ENCODE peak calls at places on chromosomes 4 and X, in four cellular contexts. One of them, this sample, is unnamed.

GRCh38 chrX:17559728-17560379 is 177.4 kb upstream of the SCML1 start:
- DNase-seq in GM12878: no peak
- DNase-seq in K562: no peak
- DNase-seq in SK-N-SH: no peak
- DNase-seq in this sample: no peak

GRCh38 chr4:81459233-81459632 is 12.5 kb downstream of the RASGEF1B start:
- DNase-seq in SK-N-SH: no peak
- DNase-seq in K562: no peak
- DNase-seq in GM12878: no peak
- DNase-seq in this sample: no peak

GRCh38 chr4:85474356-85474755 is 594 bp upstream of the ARHGAP24 start:
- DNase-seq in K562: no peak
- DNase-seq in SK-N-SH: no peak
- DNase-seq in GM12878: no peak
- DNase-seq in this sample: no peak

GRCh38 chrX:103309860-103310591 is 764 bp downstream of the BEX2 start:
- DNase-seq in SK-N-SH: peak
- DNase-seq in GM12878: no peak
- DNase-seq in K562: no peak
- DNase-seq in this sample: no peak

GRCh38 chrX:148593987-148594386 is 93.6 kb downstream of the AFF2 start:
- DNase-seq in K562: no peak
- DNase-seq in SK-N-SH: no peak
- DNase-seq in GM12878: no peak
- DNase-seq in this sample: no peak

GRCh38 chr4:61520176-61520575 is 320.1 kb downstream of the ADGRL3 start:
- DNase-seq in GM12878: no peak
- DNase-seq in K562: no peak
- DNase-seq in SK-N-SH: no peak
- DNase-seq in this sample: no peak

GRCh38 chrX:119503484-119503861 is 35.2 kb downstream of the SLC25A5 start:
- DNase-seq in GM12878: no peak
- DNase-seq in K562: no peak
- DNase-seq in SK-N-SH: no peak
- DNase-seq in this sample: no peak

GRCh38 chrX:25442501-25442900 is 426.7 kb upstream of the ARX start:
- DNase-seq in SK-N-SH: no peak
- DNase-seq in K562: no peak
- DNase-seq in GM12878: no peak
- DNase-seq in this sample: no peak

GRCh38 chr4:132770776-132771175 is 378.3 kb upstream of the PCDH10 start:
- DNase-seq in K562: no peak
- DNase-seq in SK-N-SH: no peak
- DNase-seq in GM12878: no peak
- DNase-seq in this sample: no peak

GRCh38 chrX:11908371-11908770 is 150.3 kb downstream of the MSL3 start:
- DNase-seq in SK-N-SH: peak
- DNase-seq in GM12878: peak
- DNase-seq in K562: peak
- DNase-seq in this sample: no peak

GRCh38 chr4:6530964-6531363 is 44.0 kb upstream of the MAN2B2 start:
- DNase-seq in K562: no peak
- DNase-seq in GM12878: no peak
- DNase-seq in SK-N-SH: no peak
- DNase-seq in this sample: no peak

GRCh38 chr4:173365359-173365996 is 5.3 kb upstream of the SAP30 start:
- DNase-seq in SK-N-SH: no peak
- DNase-seq in GM12878: no peak
- DNase-seq in K562: peak
- DNase-seq in this sample: no peak

GRCh38 chr4:47145630-47146029 is 114.3 kb downstream of the GABRB1 start:
- DNase-seq in SK-N-SH: no peak
- DNase-seq in K562: no peak
- DNase-seq in GM12878: peak
- DNase-seq in this sample: no peak
- TF ChIP-seq YY1 in SK-N-SH: no peak
- TF ChIP-seq YY1 in K562: no peak
- TF ChIP-seq YY1 in GM12878: no peak
- TF ChIP-seq YY1 in this sample: no peak

GRCh38 chrX:68186552-68187262 is 246.6 kb downstream of the OPHN1 start:
- DNase-seq in SK-N-SH: no peak
- DNase-seq in GM12878: no peak
- DNase-seq in K562: no peak
- DNase-seq in this sample: no peak
- TF ChIP-seq NRF1 in SK-N-SH: no peak
- TF ChIP-seq NRF1 in GM12878: no peak
- TF ChIP-seq NRF1 in K562: no peak
- TF ChIP-seq NRF1 in this sample: no peak

DNA sequence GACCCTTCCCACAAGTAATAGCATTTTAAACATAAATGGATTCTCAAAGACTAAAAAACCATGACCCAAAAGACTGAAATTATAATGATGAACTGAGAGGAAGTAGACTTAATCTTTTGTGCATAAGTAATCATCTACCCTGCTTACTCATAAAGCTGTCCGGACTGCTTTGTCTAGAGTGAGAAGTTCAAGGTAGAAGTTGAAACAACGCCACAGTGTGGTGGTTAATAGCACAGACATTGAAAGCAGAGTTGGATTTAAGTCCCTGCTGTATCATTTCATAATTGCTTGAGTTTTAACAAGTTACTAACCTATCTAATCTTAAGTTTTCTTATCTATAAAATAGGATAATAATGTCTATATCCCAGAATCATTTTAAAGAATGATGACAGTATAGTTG is 346.5 kb downstream of the CENPC start:
- DNase-seq in SK-N-SH: no peak
- DNase-seq in GM12878: no peak
- DNase-seq in K562: no peak
- DNase-seq in this sample: no peak
- TF ChIP-seq YY1 in SK-N-SH: no peak
- TF ChIP-seq YY1 in GM12878: no peak
- TF ChIP-seq YY1 in K562: no peak
- TF ChIP-seq YY1 in this sample: no peak

DNA sequence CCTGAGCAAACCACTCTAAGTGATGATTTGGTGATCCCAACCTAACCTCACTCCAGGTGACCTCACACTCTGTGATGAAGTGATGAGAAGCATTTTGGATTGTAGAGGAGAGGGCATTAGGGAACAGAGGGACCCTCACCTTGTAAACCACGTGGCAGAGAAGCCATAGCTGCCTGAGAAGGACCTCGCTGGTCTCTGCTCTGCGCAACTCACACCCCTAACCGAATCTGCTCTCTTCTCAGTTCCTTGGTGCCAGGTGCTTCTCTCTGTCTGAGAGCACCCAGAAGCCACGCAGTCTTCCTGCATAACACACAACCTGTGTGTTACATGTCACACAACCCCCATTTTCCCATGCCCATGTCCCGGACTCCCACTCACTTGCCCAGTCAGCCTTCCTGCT is 106.2 kb downstream of the ENPP6 start:
- DNase-seq in SK-N-SH: no peak
- DNase-seq in K562: no peak
- DNase-seq in GM12878: no peak
- DNase-seq in this sample: no peak
- TF ChIP-seq NRF1 in SK-N-SH: no peak
- TF ChIP-seq NRF1 in K562: no peak
- TF ChIP-seq NRF1 in GM12878: no peak
- TF ChIP-seq NRF1 in this sample: no peak

GRCh38 chrX:130110379-130111219 is at the start of gene ELF4:
- DNase-seq in SK-N-SH: peak
- DNase-seq in GM12878: no peak
- DNase-seq in K562: peak
- DNase-seq in this sample: no peak
- TF ChIP-seq YY1 in SK-N-SH: no peak
- TF ChIP-seq YY1 in GM12878: no peak
- TF ChIP-seq YY1 in K562: no peak
- TF ChIP-seq YY1 in this sample: no peak

GRCh38 chrX:44447214-44447613 is 95.4 kb downstream of the FUNDC1 start:
- DNase-seq in K562: no peak
- DNase-seq in SK-N-SH: no peak
- DNase-seq in GM12878: no peak
- DNase-seq in this sample: no peak

GRCh38 chrX:44456685-44457084 is 86.0 kb downstream of the FUNDC1 start:
- DNase-seq in K562: no peak
- DNase-seq in GM12878: no peak
- DNase-seq in SK-N-SH: no peak
- DNase-seq in this sample: no peak

DNA sequence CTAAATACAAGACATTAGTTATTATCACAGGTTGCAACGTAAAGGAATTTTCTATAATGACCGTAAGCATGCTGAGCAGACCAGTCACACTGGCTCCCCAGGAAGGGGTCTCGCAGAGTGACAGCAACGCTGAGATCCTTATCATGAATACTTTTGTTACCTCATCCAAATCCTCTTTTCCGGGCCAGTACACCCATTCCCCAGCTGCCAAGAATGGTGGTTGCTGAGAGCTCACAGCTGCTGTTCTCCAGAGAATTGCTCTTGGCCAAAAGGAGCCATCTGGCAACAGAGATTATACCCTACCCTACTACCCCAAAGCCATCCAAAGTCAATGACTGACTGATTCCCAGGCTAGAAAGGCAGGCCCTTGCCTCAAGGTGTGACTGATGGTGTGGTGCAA is 91.6 kb downstream of the FUNDC1 start:
- DNase-seq in K562: no peak
- DNase-seq in GM12878: no peak
- DNase-seq in SK-N-SH: no peak
- DNase-seq in this sample: no peak
- TF ChIP-seq NRF1 in K562: no peak
- TF ChIP-seq NRF1 in GM12878: no peak
- TF ChIP-seq NRF1 in SK-N-SH: no peak
- TF ChIP-seq NRF1 in this sample: no peak

DNA sequence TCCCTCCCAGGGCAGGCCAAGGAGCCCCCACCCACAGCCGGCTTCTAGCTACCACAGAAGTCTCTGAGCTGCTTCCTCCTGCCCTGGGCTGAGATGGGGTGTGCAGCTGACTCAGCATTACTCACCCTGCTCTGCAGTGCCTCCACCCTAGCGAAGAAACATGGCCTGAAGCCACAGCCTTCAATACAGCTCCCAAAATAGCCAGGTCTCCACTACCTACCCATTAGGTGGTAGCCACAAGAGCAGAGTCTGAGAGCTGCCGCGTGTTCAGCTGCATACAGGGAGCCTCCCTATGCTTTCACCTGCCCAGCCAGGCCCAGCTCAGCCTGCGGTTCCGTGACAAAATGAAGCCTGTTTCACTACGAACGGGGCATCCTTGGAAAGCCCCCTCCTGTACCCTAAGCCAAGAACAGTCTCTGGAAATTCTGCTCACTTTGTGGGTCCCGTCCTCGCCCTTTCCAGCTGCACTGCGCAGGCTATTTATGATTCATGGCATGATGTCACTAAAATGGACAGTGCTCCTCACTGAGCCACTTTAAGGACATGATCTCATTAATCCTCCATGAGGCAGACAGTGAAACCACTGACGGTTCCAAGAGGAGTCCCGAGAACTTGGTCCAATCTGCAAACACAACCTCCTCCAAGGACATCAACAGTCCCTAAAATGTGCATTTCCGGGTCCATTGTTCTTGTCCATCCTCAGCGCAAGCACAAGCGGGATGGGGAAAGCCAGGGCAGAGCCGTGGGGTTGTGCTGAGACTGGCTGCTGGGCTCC is 20.2 kb downstream of the WDR1 start:
- DNase-seq in SK-N-SH: no peak
- DNase-seq in K562: peak
- DNase-seq in GM12878: peak
- DNase-seq in this sample: no peak
- TF ChIP-seq YY1 in SK-N-SH: peak
- TF ChIP-seq YY1 in K562: no peak
- TF ChIP-seq YY1 in GM12878: peak
- TF ChIP-seq YY1 in this sample: no peak

GRCh38 chrX:13952581-13952980 is 77.1 kb downstream of the GEMIN8 start:
- DNase-seq in SK-N-SH: no peak
- DNase-seq in K562: no peak
- DNase-seq in GM12878: no peak
- DNase-seq in this sample: no peak
- TF ChIP-seq NRF1 in SK-N-SH: no peak
- TF ChIP-seq NRF1 in K562: no peak
- TF ChIP-seq NRF1 in GM12878: no peak
- TF ChIP-seq NRF1 in this sample: no peak

DNA sequence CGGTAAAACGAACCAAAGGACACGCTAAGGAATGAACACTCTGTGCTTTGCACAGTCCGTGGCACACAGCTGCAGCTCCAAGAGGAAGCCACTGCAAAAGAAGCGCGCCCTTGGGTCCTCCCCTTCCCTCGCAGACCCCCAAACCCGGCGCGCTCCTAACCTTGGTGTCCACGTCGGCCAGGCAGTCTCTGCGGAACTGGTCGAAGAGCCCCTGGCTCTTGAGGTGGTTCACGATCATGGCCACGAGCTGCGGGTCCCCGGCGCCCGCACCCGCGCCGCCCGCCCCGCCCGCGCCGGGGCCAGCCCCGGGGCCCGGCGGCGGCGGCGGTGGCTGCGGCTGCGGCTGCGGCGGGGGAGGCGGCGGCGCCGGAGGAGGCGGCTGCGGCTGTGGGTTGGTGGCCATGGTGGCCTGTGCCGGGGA is 330 bp downstream of the BOD1L1 start:
- DNase-seq in GM12878: no peak
- DNase-seq in K562: no peak
- DNase-seq in SK-N-SH: no peak
- DNase-seq in this sample: no peak
- TF ChIP-seq YY1 in GM12878: no peak
- TF ChIP-seq YY1 in K562: no peak
- TF ChIP-seq YY1 in SK-N-SH: no peak
- TF ChIP-seq YY1 in this sample: no peak

DNA sequence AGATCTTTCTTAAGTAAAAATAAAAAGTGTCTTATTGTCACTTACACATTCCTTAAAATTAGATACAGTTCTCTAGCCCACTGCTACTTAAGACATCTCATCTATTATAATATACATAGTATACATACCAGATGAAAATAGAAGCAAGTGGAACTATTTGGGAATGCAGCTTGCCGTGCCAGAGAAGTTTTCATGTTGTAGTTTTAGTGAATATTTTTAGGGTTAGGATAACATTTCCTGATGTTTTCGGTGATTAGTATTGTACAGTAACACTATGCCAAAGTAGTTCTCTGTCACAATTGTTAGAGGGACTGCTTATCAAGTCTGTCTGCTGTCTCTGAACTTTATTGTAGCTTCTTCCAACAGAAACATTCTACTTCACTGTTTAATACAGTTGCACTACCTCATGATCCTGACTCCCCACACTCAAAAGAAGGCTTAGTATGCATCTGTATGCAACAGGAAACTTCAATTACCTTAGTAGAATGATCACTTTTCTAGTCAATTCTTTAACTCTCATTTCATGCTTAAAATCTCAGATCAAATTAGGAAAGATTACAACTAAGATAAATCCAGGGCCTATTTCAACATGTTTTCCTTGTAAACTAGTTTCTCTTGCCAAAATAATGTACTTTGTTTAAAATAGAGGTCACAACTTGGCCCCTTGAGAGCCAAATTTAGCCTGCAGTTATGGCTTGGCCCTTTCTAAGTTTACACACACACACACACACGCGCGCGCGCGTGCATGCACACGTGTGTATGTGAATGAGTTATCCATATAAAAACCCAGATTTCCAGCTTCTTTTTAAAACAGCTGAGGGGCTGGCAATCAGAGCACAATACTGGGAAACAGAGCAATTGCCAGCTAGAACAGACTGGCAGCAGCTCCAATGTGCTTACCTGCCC is 42.3 kb upstream of the SRPX start:
- DNase-seq in K562: no peak
- DNase-seq in SK-N-SH: no peak
- DNase-seq in GM12878: no peak
- DNase-seq in this sample: no peak
- TF ChIP-seq NRF1 in K562: no peak
- TF ChIP-seq NRF1 in SK-N-SH: no peak
- TF ChIP-seq NRF1 in GM12878: no peak
- TF ChIP-seq NRF1 in this sample: no peak